ENCODE peak calls at places on chromosomes 2 and 18, in nine cellular contexts. L is amniotic stem cell; K is activated CD8-positive, alpha-beta memory T cell treated with anti-CD3 and anti-CD28 coated beads for 24 hours; O is endodermal cell; T is GM06990; V is Karpas-422; N is GM13976; C is stimulated activated CD4-positive, alpha-beta T cell treated with anti-CD3 and anti-CD28 coated beads, TNF-alpha, amount 100 ng/mL, for 4 hours; U is activated CD4-positive, alpha-beta memory T cell treated with anti-CD3 and anti-CD28 coated beads, Interleukin-2, amount 10 ng/mL, durations not matched to agents 7 days and 5 days. J is an unnamed sample.

GRCh38 chr2:219059375-219059724 is 1.4 kb downstream of the IHH start:
- DNase-seq in L (no peak), K (no peak), O (peak), T (no peak), V (no peak), N (peak), C (no peak), U (no peak), J (no peak)

GRCh38 chr2:221518201-221518936 is 53.7 kb downstream of the EPHA4 start:
- DNase-seq in L (no peak), K (no peak), O (no peak), T (peak), V (no peak), N (no peak), C (no peak), U (peak), J (no peak)

GRCh38 chr18:79527656-79528055 is 131.9 kb downstream of the NFATC1 start:
- DNase-seq in L (no peak), K (no peak), O (no peak), T (no peak), V (no peak), N (no peak), C (no peak), U (no peak), J (no peak)

GRCh38 chr18:23257686-23258565 is 122.6 kb downstream of the CABLES1 start:
- DNase-seq in L (no peak), K (no peak), O (no peak), T (no peak), V (no peak), N (no peak), C (no peak), U (peak), J (no peak)

GRCh38 chr2:185433824-185434223 is 304.8 kb upstream of the FSIP2 start:
- DNase-seq in L (peak), K (no peak), O (no peak), T (no peak), V (no peak), N (no peak), C (no peak), U (no peak), J (no peak)

GRCh38 chr2:120854014-120854620 is 118.4 kb downstream of the GLI2 start:
- DNase-seq in L (no peak), K (no peak), O (peak), T (no peak), V (no peak), N (no peak), C (no peak), U (no peak), J (no peak)

GRCh38 chr2:72181616-72182015 is 34.0 kb upstream of the CYP26B1 start:
- DNase-seq in L (no peak), K (no peak), O (no peak), T (no peak), V (no peak), N (no peak), C (no peak), U (no peak), J (no peak)

GRCh38 chr2:6887783-6888192 is 10.2 kb downstream of the RSAD2 start:
- DNase-seq in L (no peak), K (no peak), O (no peak), T (no peak), V (no peak), N (no peak), C (no peak), U (no peak), J (no peak)

GRCh38 chr2:72148391-72148974 is 821 bp upstream of the CYP26B1 start:
- DNase-seq in L (no peak), K (peak), O (peak), T (no peak), V (no peak), N (peak), C (no peak), U (peak), J (no peak)

GRCh38 chr2:236998758-236999157 is 86.9 kb upstream of the COPS8 start:
- DNase-seq in L (no peak), K (no peak), O (peak), T (no peak), V (no peak), N (no peak), C (no peak), U (no peak), J (no peak)

GRCh38 chr18:70377317-70377799 is 88.5 kb downstream of the SOCS6 start:
- DNase-seq in L (no peak), K (no peak), O (no peak), T (no peak), V (no peak), N (no peak), C (no peak), U (no peak), J (no peak)

GRCh38 chr2:195575879-195576391 is 81.1 kb upstream of the SLC39A10 start:
- DNase-seq in L (peak), K (no peak), O (no peak), T (no peak), V (peak), N (peak), C (no peak), U (no peak), J (peak)

GRCh38 chr2:164514491-164514890 is 106.8 kb downstream of the GRB14 start:
- DNase-seq in L (no peak), K (no peak), O (no peak), T (no peak), V (no peak), N (no peak), C (no peak), U (no peak), J (no peak)

GRCh38 chr2:181989099-181989498 is 3.4 kb downstream of the PPP1R1C start:
- DNase-seq in L (no peak), K (no peak), O (no peak), T (no peak), V (no peak), N (no peak), C (no peak), U (no peak), J (no peak)

GRCh38 chr2:106638043-106638442 is 150.9 kb downstream of the CD8B2 start:
- DNase-seq in L (no peak), K (no peak), O (no peak), T (no peak), V (peak), N (peak), C (no peak), U (no peak), J (peak)

GRCh38 chr2:239928457-239929350 is 96.4 kb downstream of the NDUFA10 start:
- DNase-seq in L (no peak), K (peak), O (peak), T (no peak), V (no peak), N (no peak), C (no peak), U (peak), J (no peak)

GRCh38 chr2:71224935-71225334 is 2.0 kb downstream of the PAIP2B start:
- DNase-seq in L (no peak), K (no peak), O (no peak), T (no peak), V (no peak), N (no peak), C (no peak), U (no peak), J (no peak)

GRCh38 chr2:30666307-30666874 is 140.9 kb downstream of the CAPN13 start:
- DNase-seq in L (peak), K (no peak), O (peak), T (peak), V (peak), N (no peak), C (no peak), U (no peak), J (peak)

GRCh38 chr2:152716805-152717241 is 438 bp downstream of the PRPF40A start:
- DNase-seq in L (no peak), K (no peak), O (no peak), T (no peak), V (peak), N (no peak), C (no peak), U (peak), J (peak)

GRCh38 chr18:79439201-79440023 is 43.7 kb downstream of the NFATC1 start:
- DNase-seq in L (no peak), K (peak), O (no peak), T (no peak), V (no peak), N (no peak), C (no peak), U (no peak), J (no peak)

GRCh38 chr2:220935789-220936321 is 636.2 kb downstream of the EPHA4 start:
- DNase-seq in L (no peak), K (no peak), O (no peak), T (peak), V (no peak), N (no peak), C (no peak), U (no peak), J (no peak)

GRCh38 chr2:143259368-143259958 is 130.2 kb downstream of the ARHGAP15 start:
- DNase-seq in L (peak), K (peak), O (peak), T (peak), V (peak), N (peak), C (peak), U (peak), J (peak)

GRCh38 chr2:25362564-25363145 is 20.9 kb upstream of the DNMT3A start:
- DNase-seq in L (no peak), K (peak), O (peak), T (peak), V (peak), N (peak), C (peak), U (peak), J (peak)

GRCh38 chr18:8188196-8188595 is 421.0 kb upstream of the RAB12 start:
- DNase-seq in L (no peak), K (no peak), O (no peak), T (no peak), V (no peak), N (no peak), C (no peak), U (no peak), J (no peak)

GRCh38 chr2:88329815-88330603 is 122.5 kb downstream of the FOXI3 start:
- DNase-seq in L (no peak), K (no peak), O (peak), T (peak), V (no peak), N (peak), C (no peak), U (no peak), J (no peak)

GRCh38 chr2:47043142-47043890 is 111.8 kb downstream of the STPG4 start:
- DNase-seq in L (peak), K (no peak), O (peak), T (no peak), V (no peak), N (no peak), C (no peak), U (no peak), J (no peak)

GRCh38 chr2:218578272-218578877 is 9.7 kb downstream of the CNOT9 start:
- DNase-seq in L (no peak), K (no peak), O (peak), T (no peak), V (no peak), N (no peak), C (no peak), U (no peak), J (no peak)

GRCh38 chr2:32991091-32991845 is 44.5 kb downstream of the LTBP1 start:
- DNase-seq in L (no peak), K (no peak), O (no peak), T (no peak), V (no peak), N (no peak), C (no peak), U (no peak), J (no peak)

GRCh38 chr2:98750593-98751282 is 19.8 kb upstream of the MGAT4A start:
- DNase-seq in L (no peak), K (no peak), O (no peak), T (no peak), V (no peak), N (no peak), C (no peak), U (no peak), J (no peak)

J was measured in OCI-LY7.